ENCODE peak calls at places on chromosomes 5 and 9, in nine cellular contexts. P is HCT116, V is upper lobe of left lung, S is gastrocnemius medialis, Y is adrenal gland, A is Peyer's patch, W is K562, M is body of pancreas, H is HepG2. L is an unnamed sample. For H3K27me3, the result is how much of the 10 kb centered on the place peaks cover.

GRCh38 chr5:169100735-169101075 is 200.2 kb downstream of the SLIT3 start:
- DNase-seq in Y (no peak), S (peak), A (no peak), P (no peak), H (no peak), M (no peak), W (no peak), V (no peak), L (peak)

GRCh38 chr5:178069909-178070308 is 43.4 kb upstream of the N4BP3 start:
- DNase-seq in A (no peak), Y (no peak), V (no peak), W (peak), P (peak), H (peak), M (peak), S (no peak), L (peak)

GRCh38 chr9:7656648-7657047 is 142.9 kb downstream of the DMAC1 start:
- DNase-seq in P (no peak), V (no peak), Y (no peak), W (no peak), A (no peak), M (peak), S (no peak), H (peak), L (no peak)

GRCh38 chr5:43352131-43352530 is 38.9 kb upstream of the HMGCS1 start:
- DNase-seq in A (no peak), S (no peak), P (no peak), M (no peak), V (no peak), Y (no peak), W (peak), H (no peak), L (no peak)

GRCh38 chr9:89445135-89445797 is 52.6 kb downstream of the SEMA4D start:
- DNase-seq in P (no peak), H (no peak), S (no peak), M (no peak), V (no peak), A (peak), W (no peak), Y (no peak), L (no peak)

GRCh38 chr5:15877905-15878304 is 301.7 kb downstream of the MARCHF11 start:
- DNase-seq in W (no peak), P (no peak), A (no peak), M (no peak), S (no peak), Y (no peak), H (no peak), V (no peak), L (no peak)

GRCh38 chr9:86902606-86903460 is 44.5 kb downstream of the GAS1 start:
- DNase-seq in V (peak), P (no peak), M (no peak), A (no peak), W (no peak), S (no peak), Y (no peak), H (no peak), L (no peak)

GRCh38 chr9:6096821-6097220 is 81.4 kb upstream of the RANBP6 start:
- DNase-seq in M (no peak), S (no peak), P (no peak), W (no peak), Y (no peak), H (no peak), A (no peak), V (no peak), L (no peak)

GRCh38 chr9:13431137-13431536 is 151.6 kb upstream of the MPDZ start:
- DNase-seq in Y (no peak), H (no peak), V (peak), P (no peak), M (no peak), A (no peak), S (no peak), W (no peak), L (no peak)

GRCh38 chr5:179880848-179881590 is 22.4 kb upstream of the MRNIP start:
- DNase-seq in S (no peak), M (no peak), W (no peak), P (no peak), V (no peak), H (no peak), A (peak), Y (no peak), L (no peak)

GRCh38 chr5:154110781-154111180 is 72.0 kb downstream of the MFAP3 start:
- DNase-seq in Y (no peak), P (no peak), H (no peak), V (no peak), A (no peak), S (no peak), W (no peak), M (no peak), L (no peak)

GRCh38 chr9:127862075-127863011 is 7.9 kb upstream of the ENG start:
- DNase-seq in H (no peak), M (peak), W (peak), V (peak), Y (peak), A (peak), P (no peak), S (peak), L (peak)

GRCh38 chr9:112970939-112971338 is 41.1 kb downstream of the ZNF883 start:
- DNase-seq in Y (no peak), M (no peak), H (no peak), A (no peak), S (no peak), V (no peak), P (no peak), W (no peak), L (no peak)

GRCh38 chr5:138874771-138875628 is at the start of gene LRRTM2:
- DNase-seq in V (no peak), H (no peak), S (no peak), M (no peak), A (no peak), P (no peak), W (no peak), Y (no peak), L (no peak)

GRCh38 chr5:150346592-150346991 is 10.9 kb upstream of the TCOF1 start:
- DNase-seq in P (no peak), A (no peak), M (no peak), Y (no peak), W (no peak), H (no peak), V (no peak), S (no peak), L (no peak)

GRCh38 chr5:14685757-14686156 is 21.2 kb downstream of the OTULIN start:
- DNase-seq in W (no peak), H (peak), A (no peak), P (peak), Y (no peak), S (no peak), V (no peak), M (peak), L (peak)

GRCh38 chr9:8733096-8733954 is 933.7 kb upstream of the DMAC1 start:
- DNase-seq in A (no peak), V (peak), H (no peak), Y (peak), S (peak), W (no peak), M (no peak), P (no peak), L (peak)

GRCh38 chr9:35708146-35708545 is 18.4 kb upstream of the TPM2 start:
- DNase-seq in V (no peak), P (no peak), H (no peak), A (peak), M (no peak), W (no peak), S (no peak), Y (no peak), L (no peak)

GRCh38 chr5:136729901-136730355 is 364.6 kb upstream of the TRPC7 start:
- DNase-seq in Y (no peak), W (no peak), P (peak), V (no peak), M (no peak), H (no peak), S (no peak), A (no peak), L (no peak)

GRCh38 chr5:124697912-124698690 is 48.3 kb downstream of the ZNF608 start:
- DNase-seq in W (no peak), A (no peak), V (no peak), S (no peak), M (peak), H (no peak), P (no peak), Y (no peak), L (no peak)

GRCh38 chr9:26169684-26170083 is 491.4 kb upstream of the TUSC1 start:
- DNase-seq in S (no peak), H (no peak), V (no peak), Y (no peak), A (no peak), W (no peak), M (no peak), P (no peak), L (no peak)

GRCh38 chr5:113250341-113250953 is 184.3 kb downstream of the TSSK1B start:
- DNase-seq in W (no peak), Y (no peak), H (no peak), A (no peak), M (peak), P (no peak), S (peak), V (no peak), L (no peak)

GRCh38 chr5:154923441-154924430 is 14.3 kb downstream of the GEMIN5 start:
- DNase-seq in A (no peak), S (no peak), M (no peak), H (no peak), W (no peak), P (no peak), Y (no peak), V (no peak), L (no peak)

GRCh38 chr5:132877938-132878337 is 4.5 kb downstream of the LEAP2 start:
- DNase-seq in W (no peak), A (no peak), M (peak), S (peak), H (no peak), V (no peak), P (no peak), Y (no peak), L (peak)

GRCh38 chr5:142934335-142934734 is 164.2 kb downstream of the ARHGAP26 start:
- DNase-seq in W (no peak), Y (no peak), S (no peak), V (no peak), A (no peak), H (no peak), P (no peak), M (no peak), L (no peak)

GRCh38 chr9:82488702-82489578 is 500.4 kb downstream of the SPATA31D1 start:
- DNase-seq in V (no peak), M (peak), P (no peak), A (no peak), H (peak), S (peak), Y (no peak), W (no peak), L (peak)

GRCh38 chr9:8188720-8189407 is 389.3 kb upstream of the DMAC1 start:
- DNase-seq in M (no peak), S (no peak), W (no peak), V (no peak), Y (no peak), P (no peak), H (no peak), A (no peak), L (no peak)

GRCh38 chr9:33192493-33193245 is 25.5 kb upstream of the B4GALT1 start:
- DNase-seq in P (no peak), H (no peak), M (no peak), W (no peak), Y (no peak), S (no peak), A (no peak), V (no peak), L (no peak)

GRCh38 chr5:175826980-175827379 is 44.4 kb upstream of the CPLX2 start:
- DNase-seq in P (no peak), Y (no peak), H (no peak), S (no peak), V (no peak), M (no peak), A (no peak), W (peak), L (no peak)

GRCh38 chr5:137758719-137759312 is 4.7 kb upstream of the HNRNPA0 start:
- DNase-seq in S (no peak), H (peak), A (no peak), P (no peak), M (no peak), Y (no peak), V (no peak), W (no peak), L (no peak)

GRCh38 chr5:102450313-102450990 is 48.3 kb downstream of the SLCO6A1 start:
- DNase-seq in S (no peak), M (no peak), P (peak), V (no peak), Y (no peak), A (peak), H (peak), W (no peak), L (no peak)

GRCh38 chr9:95017661-95018060 is 291.2 kb downstream of the AOPEP start:
- DNase-seq in W (no peak), V (no peak), M (no peak), Y (no peak), P (no peak), A (no peak), H (no peak), S (no peak), L (no peak)

GRCh38 chr9:124420991-124421543 is 5.8 kb upstream of the PSMB7 start:
- DNase-seq in W (no peak), Y (no peak), M (no peak), V (no peak), S (no peak), A (no peak), P (no peak), H (no peak), L (no peak)

GRCh38 chr5:57770029-57770428 is 287.4 kb upstream of the ACTBL2 start:
- DNase-seq in Y (no peak), S (no peak), P (no peak), V (no peak), W (no peak), H (no peak), M (no peak), A (no peak), L (no peak)

GRCh38 chr9:88538311-88539085 is 3.5 kb downstream of the NXNL2 start:
- DNase-seq in W (no peak), M (no peak), Y (no peak), V (no peak), P (no peak), H (no peak), S (no peak), A (no peak), L (no peak)

GRCh38 chr5:36877667-36878420 is 1.3 kb downstream of the NIPBL start:
- DNase-seq in Y (no peak), W (no peak), P (peak), M (no peak), S (no peak), A (no peak), V (no peak), H (peak), L (no peak)

GRCh38 chr5:36876965-36877666 is 547 bp downstream of the NIPBL start:
- DNase-seq in A (peak), H (peak), P (peak), Y (peak), W (peak), M (peak), S (peak), V (peak), L (peak)

GRCh38 chr5:36875051-36875788 is 1.3 kb upstream of the NIPBL start:
- DNase-seq in A (peak), Y (peak), P (no peak), S (peak), M (peak), W (peak), H (peak), V (peak), L (peak)

GRCh38 chr5:36875789-36876388 is 680 bp upstream of the NIPBL start:
- DNase-seq in M (peak), S (peak), Y (peak), V (peak), A (peak), P (peak), W (peak), H (peak), L (peak)

GRCh38 chr5:36876389-36876964 is at the start of gene NIPBL:
- DNase-seq in S (peak), A (peak), P (peak), Y (peak), M (peak), V (peak), W (peak), H (peak), L (peak)
- TF ChIP-seq POLR2A in S (peak), A (peak), P (peak), Y (peak), M (peak), V (peak), W (peak), H (peak), L (peak)

GRCh38 chr9:126673689-126674364 is 60.1 kb downstream of the LMX1B start:
- DNase-seq in P (no peak), V (no peak), W (no peak), A (no peak), S (no peak), Y (no peak), H (peak), M (no peak), L (no peak)

GRCh38 chr9:126675147-126675467 is 61.4 kb downstream of the LMX1B start:
- DNase-seq in S (no peak), Y (no peak), A (no peak), P (no peak), V (no peak), M (no peak), H (no peak), W (no peak), L (no peak)

GRCh38 chr9:126676102-126676684 is 62.5 kb downstream of the LMX1B start:
- DNase-seq in H (no peak), W (no peak), Y (no peak), P (no peak), S (no peak), V (no peak), M (no peak), A (no peak), L (no peak)

GRCh38 chr9:126672634-126673284 is 59.0 kb downstream of the LMX1B start:
- DNase-seq in A (no peak), M (no peak), P (no peak), Y (no peak), S (no peak), V (peak), W (no peak), H (no peak), L (no peak)

DNA sequence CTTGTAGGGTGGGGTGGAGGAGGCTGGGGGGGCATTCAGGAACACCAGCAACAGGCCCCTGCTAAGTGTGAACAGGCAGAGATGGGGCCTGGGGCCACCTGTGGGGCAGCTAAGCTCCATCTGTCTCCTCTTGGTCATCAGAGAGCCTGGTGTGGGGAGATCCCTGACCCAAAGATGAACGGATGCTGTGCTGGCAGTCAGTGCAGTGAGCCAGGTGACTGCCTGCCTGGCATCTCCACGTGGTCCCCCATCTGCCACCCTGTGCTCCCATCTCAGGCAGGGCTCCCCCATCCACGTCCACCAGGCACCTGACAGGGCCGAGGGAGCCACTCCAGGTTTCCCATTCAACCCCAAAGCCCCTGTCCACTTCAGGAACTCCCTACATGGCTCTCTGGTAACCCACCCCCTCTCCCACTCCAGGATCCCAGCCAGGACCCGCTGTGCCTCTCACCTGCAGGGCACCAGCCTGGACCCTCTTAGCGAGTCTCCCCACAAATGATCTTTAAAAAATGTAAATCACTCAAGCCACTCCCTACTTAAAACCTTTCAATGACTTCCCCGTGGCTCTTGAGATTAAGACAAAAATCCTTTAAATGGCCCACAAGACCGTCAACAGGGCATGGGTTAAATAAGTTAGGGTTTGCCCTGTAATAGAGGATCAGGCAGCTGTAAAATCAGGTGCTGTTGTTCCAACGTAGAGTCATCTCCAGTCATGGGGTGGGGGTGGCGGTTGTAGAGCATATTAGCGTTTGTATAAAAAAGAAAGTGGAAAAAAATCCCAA is 60.8 kb downstream of the LMX1B start:
- DNase-seq in A (no peak), V (no peak), Y (no peak), H (no peak), S (no peak), W (no peak), P (no peak), M (no peak), L (no peak)
- H3K27me3 ChIP-seq in A (under half), V (under half), Y (under half), H (under half), S (under half), W (half or more), P (under half), M (under half), L (under half)

DNA sequence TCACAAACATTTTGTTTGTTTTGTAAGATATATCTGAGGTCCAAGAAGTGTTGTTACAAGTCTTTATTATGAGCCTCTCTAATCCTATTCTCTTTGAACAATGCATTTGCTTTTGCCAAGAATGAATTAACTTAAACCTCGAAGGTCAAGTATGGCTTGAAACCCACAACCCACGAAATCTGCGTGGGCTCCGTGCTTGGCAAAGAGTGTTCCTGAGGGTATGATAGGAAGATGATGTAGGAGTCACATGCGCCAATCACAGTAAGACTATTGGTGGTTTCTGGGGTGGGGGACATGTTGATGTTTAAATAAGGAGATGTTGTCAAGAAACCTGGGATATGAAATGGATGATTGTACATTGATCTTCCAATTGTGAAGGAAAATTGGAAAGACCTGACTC is 330.8 kb upstream of the RFX3 start:
- DNase-seq in Y (no peak), V (no peak), P (no peak), A (no peak), S (no peak), H (no peak), W (no peak), M (no peak), L (no peak)
- TF ChIP-seq POLR2A in Y (no peak), V (no peak), P (no peak), A (no peak), S (no peak), H (no peak), W (no peak), M (no peak), L (no peak)

GRCh38 chr9:134700636-134701350 is 59.2 kb downstream of the COL5A1 start:
- DNase-seq in Y (no peak), H (no peak), W (no peak), A (no peak), V (no peak), M (no peak), P (no peak), S (no peak), L (no peak)
- H3K27me3 ChIP-seq in Y (under half), H (under half), W (half or more), A (under half), V (under half), M (under half), P (under half), S (under half), L (under half)

GRCh38 chr5:141040763-141041426 is 10.3 kb upstream of the PCDHB1 start:
- DNase-seq in V (peak), S (peak), P (peak), A (peak), M (peak), Y (peak), H (peak), W (peak), L (peak)
- TF ChIP-seq POLR2A in V (peak), S (no peak), P (no peak), A (no peak), M (peak), Y (peak), H (no peak), W (no peak), L (peak)

GRCh38 chr5:139579-140442 is 47.8 kb downstream of the PLEKHG4B start:
- DNase-seq in H (no peak), A (no peak), Y (no peak), V (peak), S (no peak), M (no peak), P (no peak), W (no peak), L (no peak)
- H3K27me3 ChIP-seq in H (under half), A (under half), Y (under half), V (under half), S (under half), M (under half), P (under half), W (under half), L (under half)

GRCh38 chr9:90827181-90827866 is 25.7 kb downstream of the SYK start:
- DNase-seq in Y (no peak), P (no peak), H (no peak), S (no peak), V (no peak), M (peak), W (no peak), A (no peak), L (no peak)
- TF ChIP-seq POLR2A in Y (no peak), P (no peak), H (no peak), S (no peak), V (no peak), M (no peak), W (no peak), A (no peak), L (no peak)

GRCh38 chr9:36999728-37000333 is 34.2 kb downstream of the PAX5 start:
- DNase-seq in W (no peak), A (no peak), V (no peak), H (no peak), P (no peak), M (no peak), Y (no peak), S (no peak), L (no peak)
- H3K27me3 ChIP-seq in W (under half), A (under half), V (under half), H (under half), P (under half), M (under half), Y (under half), S (under half), L (under half)

GRCh38 chr5:62083247-62083646 is 222.8 kb upstream of the KIF2A start:
- DNase-seq in W (no peak), H (no peak), S (no peak), M (no peak), A (no peak), Y (no peak), P (no peak), V (no peak), L (peak)
- TF ChIP-seq POLR2A in W (no peak), H (no peak), S (no peak), M (no peak), A (no peak), Y (no peak), P (no peak), V (no peak), L (no peak)

L was measured in thyroid gland.